ENCODE peak calls at places on chromosome 21, in seven cellular contexts. I, M, E, C, B, R and P are unnamed samples.

GRCh38 chr21:35838987-35839763 is 221.2 kb downstream of the SETD4 start:
- DNase-seq in I (no peak), M (no peak), E (no peak), C (no peak), B (no peak), R (no peak), P (no peak)

GRCh38 chr21:44424608-44425306 is 30.6 kb upstream of the LRRC3 start:
- DNase-seq in I (no peak), M (no peak), E (no peak), C (no peak), B (no peak), R (no peak), P (no peak)

GRCh38 chr21:34801519-34802132 is 132.8 kb downstream of the CLIC6 start:
- DNase-seq in I (no peak), M (no peak), E (no peak), C (no peak), B (no peak), R (no peak), P (no peak)

GRCh38 chr21:35072960-35073359 is 23.9 kb upstream of the RUNX1 start:
- DNase-seq in I (peak), M (peak), E (peak), C (no peak), B (peak), R (no peak), P (no peak)

GRCh38 chr21:42580076-42580792 is 66.6 kb downstream of the SLC37A1 start:
- DNase-seq in I (no peak), M (peak), E (peak), C (no peak), B (no peak), R (peak), P (no peak)

GRCh38 chr21:29114765-29115164 is 15.7 kb upstream of the MAP3K7CL start:
- DNase-seq in I (peak), M (no peak), E (no peak), C (no peak), B (peak), R (no peak), P (no peak)

GRCh38 chr21:18493420-18493819 is 89.8 kb upstream of the TMPRSS15 start:
- DNase-seq in I (no peak), M (no peak), E (no peak), C (no peak), B (no peak), R (no peak), P (no peak)

GRCh38 chr21:38993561-38993960 is 187.8 kb downstream of the ETS2 start:
- DNase-seq in I (peak), M (peak), E (peak), C (no peak), B (peak), R (no peak), P (no peak)

GRCh38 chr21:41743321-41744027 is 23.4 kb downstream of the RIPK4 start:
- DNase-seq in I (no peak), M (no peak), E (peak), C (no peak), B (no peak), R (no peak), P (no peak)

GRCh38 chr21:46108827-46109226 is 10.9 kb downstream of the COL6A2 start:
- DNase-seq in I (no peak), M (no peak), E (no peak), C (no peak), B (no peak), R (no peak), P (no peak)

GRCh38 chr21:33964706-33965325 is 49.2 kb upstream of the ATP5PO start:
- DNase-seq in I (no peak), M (no peak), E (no peak), C (no peak), B (peak), R (no peak), P (peak)

GRCh38 chr21:23950344-23950743 is 1656.9 kb downstream of the MRPL39 start:
- DNase-seq in I (no peak), M (no peak), E (no peak), C (no peak), B (no peak), R (no peak), P (no peak)

GRCh38 chr21:14713109-14713508 is 167.0 kb upstream of the SAMSN1 start:
- DNase-seq in I (no peak), M (no peak), E (no peak), C (no peak), B (no peak), R (no peak), P (no peak)

GRCh38 chr21:35164380-35164779 is 115.3 kb upstream of the RUNX1 start:
- DNase-seq in I (no peak), M (no peak), E (no peak), C (no peak), B (no peak), R (no peak), P (no peak)

GRCh38 chr21:45304945-45305344 is 17.2 kb upstream of the POFUT2 start:
- DNase-seq in I (no peak), M (peak), E (peak), C (no peak), B (no peak), R (no peak), P (no peak)

GRCh38 chr21:42799948-42800347 is 79.4 kb downstream of the WDR4 start:
- DNase-seq in I (no peak), M (no peak), E (no peak), C (no peak), B (no peak), R (no peak), P (peak)

GRCh38 chr21:35974801-35975200 is 85.5 kb downstream of the SETD4 start:
- DNase-seq in I (no peak), M (no peak), E (no peak), C (no peak), B (no peak), R (peak), P (peak)

GRCh38 chr21:37032293-37032692 is 25.8 kb downstream of the RIPPLY3 start:
- DNase-seq in I (no peak), M (no peak), E (no peak), C (no peak), B (no peak), R (no peak), P (no peak)

GRCh38 chr21:26844258-26845065 is 747 bp downstream of the ADAMTS1 start:
- DNase-seq in I (peak), M (peak), E (peak), C (no peak), B (peak), R (no peak), P (peak)

GRCh38 chr21:23401278-23401677 is 2206.0 kb downstream of the MRPL39 start:
- DNase-seq in I (no peak), M (no peak), E (no peak), C (no peak), B (no peak), R (no peak), P (no peak)

GRCh38 chr21:43864313-43864805 is 664 bp upstream of the AGPAT3 start:
- DNase-seq in I (peak), M (no peak), E (peak), C (peak), B (peak), R (no peak), P (peak)

GRCh38 chr21:36207577-36208320 is 51.1 kb downstream of the DOP1B start:
- DNase-seq in I (peak), M (no peak), E (no peak), C (no peak), B (no peak), R (no peak), P (no peak)

GRCh38 chr21:15004721-15005370 is 60.0 kb downstream of the NRIP1 start:
- DNase-seq in I (no peak), M (no peak), E (no peak), C (no peak), B (no peak), R (no peak), P (no peak)

GRCh38 chr21:45277101-45278045 is 10.3 kb downstream of the POFUT2 start:
- DNase-seq in I (no peak), M (no peak), E (no peak), C (no peak), B (no peak), R (no peak), P (no peak)

GRCh38 chr21:17402885-17403477 is 109.9 kb upstream of the CXADR start:
- DNase-seq in I (no peak), M (no peak), E (no peak), C (no peak), B (no peak), R (no peak), P (no peak)

GRCh38 chr21:45417951-45418300 is 13.0 kb downstream of the COL18A1 start:
- DNase-seq in I (no peak), M (no peak), E (peak), C (no peak), B (no peak), R (no peak), P (no peak)

GRCh38 chr21:32887026-32887425 is 115.5 kb upstream of the PAXBP1 start:
- DNase-seq in I (no peak), M (no peak), E (no peak), C (no peak), B (no peak), R (no peak), P (no peak)

GRCh38 chr21:42453301-42454220 is 42.5 kb downstream of the RSPH1 start:
- DNase-seq in I (no peak), M (no peak), E (no peak), C (no peak), B (no peak), R (no peak), P (no peak)

GRCh38 chr21:14814282-14814681 is 250.5 kb downstream of the NRIP1 start:
- DNase-seq in I (no peak), M (no peak), E (no peak), C (no peak), B (no peak), R (no peak), P (no peak)

GRCh38 chr21:43333301-43334062 is 93.4 kb downstream of the SIK1 start:
- DNase-seq in I (peak), M (no peak), E (peak), C (no peak), B (peak), R (peak), P (no peak)

GRCh38 chr21:33578214-33578613 is 10.3 kb downstream of the DONSON start:
- DNase-seq in I (no peak), M (no peak), E (no peak), C (no peak), B (peak), R (no peak), P (no peak)

GRCh38 chr21:27365394-27365793 is 398.5 kb upstream of the ADAMTS5 start:
- DNase-seq in I (peak), M (no peak), E (no peak), C (no peak), B (no peak), R (no peak), P (no peak)

GRCh38 chr21:32412162-32412997 is at the start of gene EVA1C:
- DNase-seq in I (peak), M (peak), E (peak), C (peak), B (peak), R (no peak), P (peak)

GRCh38 chr21:46454634-46455390 is 3.9 kb upstream of the DIP2A start:
- DNase-seq in I (no peak), M (no peak), E (no peak), C (no peak), B (no peak), R (no peak), P (no peak)